ENCODE peak calls at places on chromosome 4, in nine cellular contexts. B is type B pancreatic cell; Z is Calu3; P is stimulated activated CD4-positive, alpha-beta T cell treated with anti-CD3 and anti-CD28 coated beads, TNF-alpha, amount 100 ng/mL, for 48 hours; H is activated CD4-positive, alpha-beta T cell treated with anti-CD3 and anti-CD28 coated beads, Interleukin-2, amount 10 ng/mL, durations not matched to agents 7 days and 5 days; F is choroid plexus epithelial cell; O is GM23248; R is KG1; A is T-cell. S is an unnamed sample.

GRCh38 chr4:78207951-78208350 is 150.8 kb downstream of the FRAS1 start:
- DNase-seq in B (no peak), Z (no peak), P (no peak), H (no peak), F (no peak), O (no peak), R (no peak), A (no peak), S (no peak)

GRCh38 chr4:99013402-99013843 is 17.9 kb downstream of the METAP1 start:
- DNase-seq in B (no peak), Z (no peak), P (no peak), H (no peak), F (peak), O (no peak), R (no peak), A (no peak), S (no peak)

GRCh38 chr4:121720109-121720508 is 23.3 kb upstream of the ANXA5 start:
- DNase-seq in B (no peak), Z (no peak), P (no peak), H (no peak), F (no peak), O (peak), R (no peak), A (no peak), S (no peak)

GRCh38 chr4:187171731-187172339 is 448.2 kb upstream of the FAT1 start:
- DNase-seq in B (no peak), Z (no peak), P (no peak), H (no peak), F (peak), O (peak), R (no peak), A (no peak), S (no peak)

GRCh38 chr4:1402516-1403101 is 3.6 kb downstream of the NKX1-1 start:
- DNase-seq in B (no peak), Z (no peak), P (no peak), H (no peak), F (no peak), O (peak), R (no peak), A (no peak), S (no peak)

GRCh38 chr4:687048-687974 is 1.6 kb downstream of the SLC49A3 start:
- DNase-seq in B (no peak), Z (peak), P (no peak), H (no peak), F (peak), O (peak), R (no peak), A (no peak), S (peak)

GRCh38 chr4:2136736-2137135 is 77.6 kb downstream of the NAT8L start:
- DNase-seq in B (no peak), Z (peak), P (no peak), H (no peak), F (no peak), O (peak), R (no peak), A (no peak), S (no peak)

GRCh38 chr4:6584865-6585264 is 9.9 kb downstream of the MAN2B2 start:
- DNase-seq in B (no peak), Z (no peak), P (no peak), H (no peak), F (no peak), O (no peak), R (no peak), A (no peak), S (no peak)

GRCh38 chr4:153489856-153490558 is 23.8 kb downstream of the TMEM131L start:
- DNase-seq in B (no peak), Z (no peak), P (no peak), H (no peak), F (no peak), O (no peak), R (no peak), A (no peak), S (no peak)

GRCh38 chr4:119733431-119733830 is 104.8 kb upstream of the PDE5A start:
- DNase-seq in B (no peak), Z (no peak), P (no peak), H (no peak), F (peak), O (no peak), R (no peak), A (no peak), S (no peak)

GRCh38 chr4:151674804-151675290 is 86.0 kb downstream of the GATB start:
- DNase-seq in B (no peak), Z (no peak), P (no peak), H (no peak), F (peak), O (peak), R (no peak), A (no peak), S (no peak)

GRCh38 chr4:7466215-7466614 is 31.5 kb upstream of the PSAPL1 start:
- DNase-seq in B (no peak), Z (no peak), P (no peak), H (no peak), F (no peak), O (no peak), R (no peak), A (no peak), S (no peak)

GRCh38 chr4:8294036-8294435 is 24.5 kb downstream of the HTRA3 start:
- DNase-seq in B (no peak), Z (no peak), P (no peak), H (no peak), F (no peak), O (no peak), R (no peak), A (no peak), S (no peak)

GRCh38 chr4:72569719-72570235 is 756 bp upstream of the ADAMTS3 start:
- DNase-seq in B (no peak), Z (no peak), P (no peak), H (no peak), F (peak), O (peak), R (no peak), A (no peak), S (no peak)

GRCh38 chr4:156762851-156763250 is 208.7 kb downstream of the PDGFC start:
- DNase-seq in B (no peak), Z (no peak), P (no peak), H (no peak), F (no peak), O (no peak), R (no peak), A (no peak), S (no peak)

GRCh38 chr4:6278801-6279197 is 9.1 kb downstream of the WFS1 start:
- DNase-seq in B (no peak), Z (no peak), P (no peak), H (peak), F (peak), O (no peak), R (peak), A (no peak), S (no peak)

GRCh38 chr4:2341261-2341841 is 77.1 kb downstream of the ZFYVE28 start:
- DNase-seq in B (peak), Z (no peak), P (no peak), H (peak), F (no peak), O (no peak), R (no peak), A (no peak), S (no peak)

GRCh38 chr4:112234952-112235609 is 3.5 kb downstream of the AP1AR start:
- DNase-seq in B (no peak), Z (peak), P (peak), H (peak), F (peak), O (peak), R (no peak), A (peak), S (peak)

GRCh38 chr4:38667005-38667771 is 3.2 kb downstream of the KLF3 start:
- DNase-seq in B (no peak), Z (peak), P (no peak), H (peak), F (peak), O (peak), R (peak), A (peak), S (peak)

GRCh38 chr4:112732142-112732541 is 95.2 kb downstream of the LARP7 start:
- DNase-seq in B (no peak), Z (no peak), P (no peak), H (no peak), F (no peak), O (no peak), R (no peak), A (no peak), S (no peak)

GRCh38 chr4:38330321-38330720 is 333.7 kb upstream of the KLF3 start:
- DNase-seq in B (no peak), Z (no peak), P (no peak), H (no peak), F (no peak), O (no peak), R (no peak), A (no peak), S (peak)

GRCh38 chr4:128776794-128777216 is 32.7 kb upstream of the JADE1 start:
- DNase-seq in B (no peak), Z (peak), P (no peak), H (no peak), F (peak), O (peak), R (no peak), A (no peak), S (no peak)

GRCh38 chr4:924107-925096 is 7.7 kb downstream of the GAK start:
- DNase-seq in B (no peak), Z (no peak), P (no peak), H (no peak), F (peak), O (peak), R (no peak), A (no peak), S (no peak)

GRCh38 chr4:80587861-80588385 is 252.4 kb downstream of the CFAP299 start:
- DNase-seq in B (no peak), Z (no peak), P (no peak), H (no peak), F (no peak), O (no peak), R (peak), A (no peak), S (no peak)

GRCh38 chr4:7805533-7806079 is 134.1 kb downstream of the AFAP1 start:
- DNase-seq in B (no peak), Z (peak), P (no peak), H (no peak), F (peak), O (peak), R (no peak), A (no peak), S (no peak)

GRCh38 chr4:29051381-29051965 is 1668.7 kb upstream of the PCDH7 start:
- DNase-seq in B (no peak), Z (no peak), P (no peak), H (no peak), F (peak), O (no peak), R (no peak), A (no peak), S (no peak)

GRCh38 chr4:158811216-158811540 is 42.4 kb downstream of the FNIP2 start:
- DNase-seq in B (no peak), Z (no peak), P (no peak), H (no peak), F (no peak), O (no peak), R (no peak), A (no peak), S (no peak)

GRCh38 chr4:76590847-76591281 is 155.8 kb downstream of the SHROOM3 start:
- DNase-seq in B (no peak), Z (no peak), P (no peak), H (no peak), F (peak), O (peak), R (no peak), A (no peak), S (no peak)

GRCh38 chr4:40316333-40316781 is 18.8 kb upstream of the CHRNA9 start:
- DNase-seq in B (no peak), Z (peak), P (no peak), H (peak), F (peak), O (peak), R (no peak), A (no peak), S (peak)

GRCh38 chr4:30717208-30718020 is 2.8 kb upstream of the PCDH7 start:
- DNase-seq in B (peak), Z (peak), P (no peak), H (peak), F (peak), O (peak), R (peak), A (no peak), S (no peak)

GRCh38 chr4:146095867-146096266 is 79.7 kb upstream of the LSM6 start:
- DNase-seq in B (no peak), Z (no peak), P (no peak), H (no peak), F (no peak), O (no peak), R (no peak), A (no peak), S (no peak)

GRCh38 chr4:22339491-22339890 is 176.4 kb downstream of the ADGRA3 start:
- DNase-seq in B (no peak), Z (no peak), P (no peak), H (no peak), F (no peak), O (no peak), R (no peak), A (no peak), S (no peak)

GRCh38 chr4:55080174-55080865 is 45.1 kb downstream of the KDR start:
- DNase-seq in B (no peak), Z (no peak), P (no peak), H (no peak), F (peak), O (peak), R (no peak), A (no peak), S (no peak)

S was measured in HL-60.